ENCODE peak calls at places on chromosomes 5 and 9, in five cellular contexts. H is mesendoderm, R is neuronal stem cell, G is H1, J is H9. Y is an unnamed sample.

GRCh38 chr5:1016036-1016435 is 7.4 kb downstream of the NKD2 start:
- DNase-seq in J (no peak), H (no peak), R (no peak), G (no peak), Y (no peak)

GRCh38 chr5:126358525-126358924 is 64.7 kb upstream of the GRAMD2B start:
- DNase-seq in H (peak), J (no peak), G (no peak), R (no peak), Y (no peak)

GRCh38 chr9:91174772-91175171 is 186.9 kb downstream of the AUH start:
- DNase-seq in R (no peak), H (no peak), J (no peak), G (no peak), Y (no peak)

GRCh38 chr9:16337322-16338029 is 533.0 kb downstream of the BNC2 start:
- DNase-seq in J (no peak), G (no peak), R (no peak), H (no peak), Y (peak)

GRCh38 chr9:109182940-109183798 is 16.1 kb upstream of the FRRS1L start:
- DNase-seq in J (peak), G (peak), R (no peak), H (peak), Y (peak)

GRCh38 chr5:73825736-73826135 is 199.7 kb downstream of the ARHGEF28 start:
- DNase-seq in G (no peak), R (no peak), J (no peak), H (no peak), Y (no peak)

GRCh38 chr5:73596705-73597328 is 29.2 kb upstream of the ARHGEF28 start:
- DNase-seq in J (no peak), H (peak), G (peak), R (peak), Y (peak)

GRCh38 chr5:389891-390290 is 53.1 kb upstream of the EXOC3 start:
- DNase-seq in G (peak), H (no peak), R (no peak), J (no peak), Y (no peak)

GRCh38 chr5:152332696-152333095 is 72.4 kb downstream of the NMUR2 start:
- DNase-seq in G (no peak), H (no peak), J (no peak), R (no peak), Y (no peak)

DNA sequence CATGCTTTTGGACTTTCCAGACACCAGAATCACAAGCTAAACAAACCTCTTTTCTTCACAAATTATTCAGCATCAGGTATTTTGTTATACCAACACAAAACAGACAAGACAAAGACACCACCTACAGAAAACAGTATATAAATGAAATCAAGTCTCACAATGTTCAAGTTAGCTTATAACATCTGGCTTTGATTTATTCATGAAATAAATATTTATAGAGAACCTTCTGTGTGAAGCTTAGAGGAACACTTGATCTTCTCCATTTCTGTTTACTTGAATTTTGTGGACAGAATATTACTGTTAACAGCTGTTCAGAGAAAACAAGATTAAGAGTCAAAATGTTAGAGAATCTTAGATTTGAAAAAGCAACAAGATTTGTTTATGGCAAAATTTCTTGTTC is 137.4 kb upstream of the PRR16 start:
- DNase-seq in R (no peak), G (no peak), J (no peak), H (no peak), Y (no peak)
- H3K18ac ChIP-seq in R (no peak), G (no peak), J (no peak), H (no peak), Y (no peak)

GRCh38 chr5:150623152-150623877 is 17.1 kb upstream of the SYNPO start:
- DNase-seq in G (no peak), H (no peak), R (no peak), J (no peak), Y (no peak)
- H4K8ac ChIP-seq in G (no peak), H (no peak), R (peak), J (no peak), Y (no peak)

GRCh38 chr9:94150279-94150828 is 66.1 kb downstream of the PTPDC1 start:
- DNase-seq in R (no peak), H (no peak), G (no peak), J (no peak), Y (no peak)
- H3K18ac ChIP-seq in R (no peak), H (peak), G (no peak), J (no peak), Y (no peak)

GRCh38 chr5:139131881-139132480 is 66.2 kb downstream of the SIL1 start:
- DNase-seq in R (no peak), H (no peak), G (no peak), J (no peak), Y (no peak)
- H4K8ac ChIP-seq in R (no peak), H (no peak), G (no peak), J (no peak), Y (no peak)

GRCh38 chr5:16815432-16815831 is 120.7 kb downstream of the MYO10 start:
- DNase-seq in G (no peak), J (no peak), H (no peak), R (no peak), Y (no peak)

GRCh38 chr5:16819522-16820167 is 116.4 kb downstream of the MYO10 start:
- DNase-seq in R (no peak), G (no peak), J (no peak), H (no peak), Y (peak)
- H3K18ac ChIP-seq in R (no peak), G (no peak), J (no peak), H (no peak), Y (no peak)

GRCh38 chr5:82072138-82072537 is 100.3 kb downstream of the ATG10 start:
- DNase-seq in J (no peak), H (peak), G (no peak), R (no peak), Y (no peak)
- H4K8ac ChIP-seq in J (no peak), H (no peak), G (no peak), R (no peak), Y (no peak)

Y was measured in trophoblast cell.